ENCODE peak calls at places on chromosomes 1 and 21, in six cellular contexts. C is breast epithelium, N is transverse colon, S is GM23338, K is SK-N-SH, F is Panc1. M is an unnamed sample.

GRCh38 chr1:219472596-219472995 is 140.3 kb downstream of the ZC3H11B start:
- DNase-seq in C (no peak), N (no peak), S (no peak), K (no peak), F (no peak), M (no peak)

GRCh38 chr1:92030701-92031107 is 919 bp downstream of the EPHX4 start:
- DNase-seq in C (no peak), N (no peak), S (peak; percentile 12), K (no peak), F (no peak), M (no peak)

GRCh38 chr1:184101571-184101970 is 50.0 kb downstream of the TSEN15 start:
- DNase-seq in C (no peak), N (no peak), S (no peak), K (no peak), F (no peak), M (no peak)

GRCh38 chr21:36747114-36747814 is 48.3 kb downstream of the SIM2 start:
- DNase-seq in C (no peak), N (no peak), S (peak; percentile 52), K (no peak), F (no peak), M (no peak)

GRCh38 chr21:42003051-42003461 is 7.1 kb downstream of the ZBTB21 start:
- DNase-seq in C (no peak), N (no peak), S (no peak), K (no peak), F (no peak), M (no peak)

GRCh38 chr1:209493584-209493983 is 89.9 kb upstream of the CAMK1G start:
- DNase-seq in C (no peak), N (no peak), S (no peak), K (no peak), F (no peak), M (no peak)

GRCh38 chr1:213618094-213618493 is 369.7 kb upstream of the PROX1 start:
- DNase-seq in C (no peak), N (no peak), S (no peak), K (no peak), F (no peak), M (no peak)

GRCh38 chr21:28675265-28676041 is 317.2 kb downstream of the LTN1 start:
- DNase-seq in C (no peak), N (no peak), S (no peak), K (no peak), F (no peak), M (no peak)

GRCh38 chr1:63975447-63975846 is 201.6 kb downstream of the ROR1 start:
- DNase-seq in C (no peak), N (no peak), S (no peak), K (no peak), F (no peak), M (no peak)

GRCh38 chr1:210239295-210240155 is 6.9 kb downstream of the SERTAD4 start:
- DNase-seq in C (no peak), N (no peak), S (peak; percentile 66), K (peak; percentile 62), F (no peak), M (no peak)

GRCh38 chr21:34836103-34836932 is 167.5 kb downstream of the CLIC6 start:
- DNase-seq in C (peak; percentile 76), N (peak; percentile 46), S (no peak), K (no peak), F (peak; percentile 71), M (no peak)

GRCh38 chr1:179816196-179816960 is 61.2 kb downstream of the TOR1AIP2 start:
- DNase-seq in C (no peak), N (no peak), S (peak; percentile 34), K (peak; percentile 31), F (no peak), M (no peak)

GRCh38 chr1:243505986-243506689 is 250.3 kb downstream of the SDCCAG8 start:
- DNase-seq in C (no peak), N (no peak), S (no peak), K (no peak), F (no peak), M (no peak)

GRCh38 chr1:1059494-1060280 is 14.4 kb downstream of the RNF223 start:
- DNase-seq in C (peak; percentile 79), N (peak; percentile 95), S (peak; percentile 91), K (peak; percentile 96), F (no peak), M (peak; percentile 100)

GRCh38 chr1:176843352-176844297 is 320.9 kb downstream of the ASTN1 start:
- DNase-seq in C (no peak), N (no peak), S (peak; percentile 59), K (peak; percentile 37), F (peak; percentile 1), M (no peak)

GRCh38 chr1:214552174-214552608 is 789 bp upstream of the PTPN14 start:
- DNase-seq in C (peak; percentile 88), N (peak; percentile 65), S (peak; percentile 97), K (peak; percentile 36), F (no peak), M (peak; percentile 20)

GRCh38 chr1:26994772-26995625 is 1.5 kb downstream of the TRNP1 start:
- DNase-seq in C (no peak), N (no peak), S (peak; percentile 78), K (no peak), F (no peak), M (no peak)

GRCh38 chr1:3577711-3578432 is 33.4 kb downstream of the MEGF6 start:
- DNase-seq in C (no peak), N (no peak), S (no peak), K (no peak), F (no peak), M (no peak)

GRCh38 chr1:161198877-161199431 is at the start of gene ADAMTS4:
- DNase-seq in C (peak; percentile 43), N (peak; percentile 54), S (peak; percentile 63), K (peak; percentile 43), F (no peak), M (no peak)

GRCh38 chr1:155971910-155972809 is 6.2 kb downstream of the ARHGEF2 start:
- DNase-seq in C (no peak), N (no peak), S (no peak), K (no peak), F (no peak), M (no peak)

GRCh38 chr21:45267390-45267760 is 20.3 kb downstream of the POFUT2 start:
- DNase-seq in C (no peak), N (no peak), S (no peak), K (no peak), F (no peak), M (no peak)

GRCh38 chr21:45264919-45265515 is 22.7 kb downstream of the POFUT2 start:
- DNase-seq in C (peak; percentile 13), N (no peak), S (no peak), K (no peak), F (no peak), M (no peak)

GRCh38 chr21:45264146-45264918 is 23.4 kb downstream of the POFUT2 start:
- DNase-seq in C (no peak), N (no peak), S (no peak), K (peak; percentile 33), F (no peak), M (no peak)

GRCh38 chr21:45265721-45266517 is 21.8 kb downstream of the POFUT2 start:
- DNase-seq in C (peak; percentile 11), N (no peak), S (no peak), K (no peak), F (no peak), M (no peak)

DNA sequence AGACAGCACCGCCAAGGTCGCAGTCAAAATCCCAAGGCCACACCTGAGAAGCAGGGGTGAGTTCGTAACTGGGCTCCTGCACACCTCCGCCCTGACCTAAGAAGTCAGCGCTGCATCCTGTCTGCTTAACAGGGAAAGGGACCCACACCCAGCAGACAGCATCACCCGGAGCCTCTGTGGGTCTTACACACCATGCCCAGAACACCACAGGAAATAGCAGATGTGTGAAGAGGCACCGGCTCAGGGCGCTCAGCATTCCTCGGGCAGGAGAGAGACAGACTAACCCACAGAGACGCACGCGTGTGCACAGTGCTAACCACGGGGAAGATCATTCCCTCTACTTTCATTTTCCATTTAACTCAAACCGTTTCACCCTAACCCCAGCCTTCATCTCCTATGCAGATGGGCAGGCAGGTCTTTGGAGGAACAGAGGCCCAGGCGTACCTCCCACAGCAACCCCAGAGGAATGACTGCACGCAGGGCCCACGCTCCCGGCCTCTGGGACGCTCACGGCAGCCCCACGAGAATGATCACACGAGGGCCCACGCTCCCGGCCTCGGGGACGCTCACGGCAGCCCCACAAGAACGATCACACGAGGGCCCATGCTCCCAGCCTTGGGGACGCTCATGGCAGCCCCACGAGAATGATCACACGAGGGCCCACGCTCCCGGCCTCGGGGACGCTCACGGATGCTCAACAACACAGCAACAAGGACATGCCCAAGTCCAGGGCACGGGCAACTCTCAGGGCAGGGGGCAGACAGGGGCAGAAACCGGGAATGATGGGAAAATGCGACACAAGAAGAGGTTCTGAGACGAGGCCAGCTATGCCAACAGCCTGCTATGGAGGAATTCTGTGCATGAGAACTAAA is 20.9 kb downstream of the POFUT2 start:
- DNase-seq in C (peak; percentile 16), N (no peak), S (no peak), K (no peak), F (no peak), M (no peak)
- TF ChIP-seq POLR2AphosphoS5 in C (no peak), N (no peak), S (no peak), K (no peak), F (no peak), M (no peak)

GRCh38 chr1:56584910-56585528 is 5.7 kb upstream of the PLPP3 start:
- DNase-seq in C (no peak), N (no peak), S (peak; percentile 80), K (peak; percentile 62), F (no peak), M (no peak)
- TF ChIP-seq POLR2AphosphoS5 in C (no peak), N (no peak), S (no peak), K (no peak), F (no peak), M (no peak)

GRCh38 chr21:17925900-17926299 is 106.7 kb upstream of the C21orf91 start:
- DNase-seq in C (no peak), N (no peak), S (peak; percentile 43), K (no peak), F (no peak), M (no peak)

GRCh38 chr21:17930102-17930501 is 110.9 kb upstream of the C21orf91 start:
- DNase-seq in C (no peak), N (no peak), S (no peak), K (no peak), F (no peak), M (no peak)

GRCh38 chr21:17929514-17929913 is 110.4 kb upstream of the C21orf91 start:
- DNase-seq in C (no peak), N (no peak), S (no peak), K (no peak), F (no peak), M (no peak)

GRCh38 chr21:17925000-17925610 is 105.9 kb upstream of the C21orf91 start:
- DNase-seq in C (no peak), N (peak; percentile 42), S (peak; percentile 87), K (peak; percentile 64), F (peak; percentile 41), M (no peak)

GRCh38 chr21:17931080-17931479 is 111.9 kb upstream of the C21orf91 start:
- DNase-seq in C (no peak), N (no peak), S (peak; percentile 48), K (peak; percentile 24), F (no peak), M (no peak)
- TF ChIP-seq POLR2AphosphoS5 in C (no peak), N (no peak), S (no peak), K (no peak), F (no peak), M (no peak)

GRCh38 chr1:10635385-10635896 is 160.7 kb downstream of the PEX14 start:
- DNase-seq in C (peak; percentile 79), N (no peak), S (no peak), K (peak; percentile 49), F (no peak), M (no peak)
- TF ChIP-seq POLR2AphosphoS5 in C (no peak), N (no peak), S (no peak), K (no peak), F (no peak), M (no peak)